ENCODE peak calls at places on chromosomes 5 and 9, in seven cellular contexts. One of them, this sample, is unnamed.

GRCh38 chr5:139461698-139462097 is 845 bp downstream of the ECSCR start:
- DNase-seq in hypothalamus: no peak
- DNase-seq in activated T-cell treated with anti-CD3 and anti-CD28 coated beads, Interleukin-2, amount 50 U/mL, for 72 hours: no peak
- DNase-seq in NCI-H524: no peak
- DNase-seq in HFFc6: peak
- DNase-seq in central memory CD8-positive, alpha-beta T cell: no peak
- DNase-seq in upper lobe of right lung: no peak
- DNase-seq in this sample: no peak

GRCh38 chr5:75349663-75350062 is 12.6 kb downstream of the HMGCR start:
- DNase-seq in hypothalamus: no peak
- DNase-seq in activated T-cell treated with anti-CD3 and anti-CD28 coated beads, Interleukin-2, amount 50 U/mL, for 72 hours: no peak
- DNase-seq in NCI-H524: no peak
- DNase-seq in HFFc6: no peak
- DNase-seq in central memory CD8-positive, alpha-beta T cell: no peak
- DNase-seq in upper lobe of right lung: no peak
- DNase-seq in this sample: no peak

GRCh38 chr5:34055671-34056070 is 12.7 kb upstream of the C1QTNF3 start:
- DNase-seq in hypothalamus: no peak
- DNase-seq in activated T-cell treated with anti-CD3 and anti-CD28 coated beads, Interleukin-2, amount 50 U/mL, for 72 hours: no peak
- DNase-seq in NCI-H524: no peak
- DNase-seq in HFFc6: no peak
- DNase-seq in central memory CD8-positive, alpha-beta T cell: no peak
- DNase-seq in upper lobe of right lung: no peak
- DNase-seq in this sample: no peak

GRCh38 chr9:90201770-90202169 is 440.9 kb downstream of the DIRAS2 start:
- DNase-seq in hypothalamus: no peak
- DNase-seq in activated T-cell treated with anti-CD3 and anti-CD28 coated beads, Interleukin-2, amount 50 U/mL, for 72 hours: no peak
- DNase-seq in NCI-H524: no peak
- DNase-seq in HFFc6: no peak
- DNase-seq in central memory CD8-positive, alpha-beta T cell: no peak
- DNase-seq in upper lobe of right lung: no peak
- DNase-seq in this sample: no peak

GRCh38 chr5:52863715-52864114 is 76.0 kb downstream of the ITGA1 start:
- DNase-seq in hypothalamus: no peak
- DNase-seq in activated T-cell treated with anti-CD3 and anti-CD28 coated beads, Interleukin-2, amount 50 U/mL, for 72 hours: no peak
- DNase-seq in NCI-H524: no peak
- DNase-seq in HFFc6: no peak
- DNase-seq in central memory CD8-positive, alpha-beta T cell: no peak
- DNase-seq in upper lobe of right lung: no peak
- DNase-seq in this sample: no peak

GRCh38 chr5:180799902-180800801 is 2.5 kb downstream of the MGAT1 start:
- DNase-seq in hypothalamus: no peak
- DNase-seq in activated T-cell treated with anti-CD3 and anti-CD28 coated beads, Interleukin-2, amount 50 U/mL, for 72 hours: no peak
- DNase-seq in NCI-H524: no peak
- DNase-seq in HFFc6: peak
- DNase-seq in central memory CD8-positive, alpha-beta T cell: no peak
- DNase-seq in upper lobe of right lung: no peak
- DNase-seq in this sample: no peak

GRCh38 chr5:3029396-3029795 is 277.9 kb upstream of the IRX2 start:
- DNase-seq in hypothalamus: no peak
- DNase-seq in activated T-cell treated with anti-CD3 and anti-CD28 coated beads, Interleukin-2, amount 50 U/mL, for 72 hours: no peak
- DNase-seq in NCI-H524: no peak
- DNase-seq in HFFc6: no peak
- DNase-seq in central memory CD8-positive, alpha-beta T cell: no peak
- DNase-seq in upper lobe of right lung: no peak
- DNase-seq in this sample: no peak

GRCh38 chr5:175321927-175322532 is 122.0 kb downstream of the DRD1 start:
- DNase-seq in hypothalamus: no peak
- DNase-seq in activated T-cell treated with anti-CD3 and anti-CD28 coated beads, Interleukin-2, amount 50 U/mL, for 72 hours: peak
- DNase-seq in NCI-H524: no peak
- DNase-seq in HFFc6: no peak
- DNase-seq in central memory CD8-positive, alpha-beta T cell: no peak
- DNase-seq in upper lobe of right lung: no peak
- DNase-seq in this sample: peak

GRCh38 chr5:132791026-132791425 is 14.0 kb upstream of the SEPTIN8 start:
- DNase-seq in hypothalamus: no peak
- DNase-seq in activated T-cell treated with anti-CD3 and anti-CD28 coated beads, Interleukin-2, amount 50 U/mL, for 72 hours: no peak
- DNase-seq in NCI-H524: no peak
- DNase-seq in HFFc6: no peak
- DNase-seq in central memory CD8-positive, alpha-beta T cell: no peak
- DNase-seq in upper lobe of right lung: no peak
- DNase-seq in this sample: no peak